ENCODE peak calls at places on chromosomes 6 and 20, in four cellular contexts. One of them, this sample, is unnamed.

GRCh38 chr6:129500958-129501381 is 209.0 kb downstream of the ARHGAP18 start:
- DNase-seq in psoas muscle: no peak
- DNase-seq in cardiac fibroblast: no peak
- DNase-seq in PC-3: peak; percentile 49
- DNase-seq in this sample: no peak

GRCh38 chr6:51559059-51559458 is 528.4 kb downstream of the PKHD1 start:
- DNase-seq in psoas muscle: no peak
- DNase-seq in cardiac fibroblast: no peak
- DNase-seq in PC-3: peak; percentile 69
- DNase-seq in this sample: no peak

GRCh38 chr6:145863396-145863795 is 48.8 kb upstream of the FBXO30 start:
- DNase-seq in psoas muscle: no peak
- DNase-seq in cardiac fibroblast: no peak
- DNase-seq in PC-3: no peak
- DNase-seq in this sample: no peak

GRCh38 chr20:38880952-38881735 is 45.1 kb upstream of the FAM83D start:
- DNase-seq in psoas muscle: no peak
- DNase-seq in cardiac fibroblast: no peak
- DNase-seq in PC-3: no peak
- DNase-seq in this sample: no peak

GRCh38 chr6:35216412-35216732 is 2.6 kb downstream of the SCUBE3 start:
- DNase-seq in psoas muscle: no peak
- DNase-seq in cardiac fibroblast: no peak
- DNase-seq in PC-3: no peak
- DNase-seq in this sample: no peak

GRCh38 chr6:116511424-116512131 is at the start of gene CALHM5:
- DNase-seq in psoas muscle: peak; percentile 34
- DNase-seq in cardiac fibroblast: peak; percentile 93
- DNase-seq in PC-3: peak; percentile 83
- DNase-seq in this sample: no peak

GRCh38 chr6:25012657-25013056 is 76.9 kb upstream of the RIPOR2 start:
- DNase-seq in psoas muscle: no peak
- DNase-seq in cardiac fibroblast: peak; percentile 86
- DNase-seq in PC-3: peak; percentile 69
- DNase-seq in this sample: no peak

GRCh38 chr6:19603716-19604115 is 233.5 kb upstream of the ID4 start:
- DNase-seq in psoas muscle: peak; percentile 18
- DNase-seq in cardiac fibroblast: peak; percentile 1
- DNase-seq in PC-3: no peak
- DNase-seq in this sample: no peak

GRCh38 chr6:154961141-154961540 is 34.0 kb upstream of the TIAM2 start:
- DNase-seq in psoas muscle: no peak
- DNase-seq in cardiac fibroblast: no peak
- DNase-seq in PC-3: no peak
- DNase-seq in this sample: no peak

GRCh38 chr6:131443514-131443913 is 129.5 kb upstream of the ARG1 start:
- DNase-seq in psoas muscle: no peak
- DNase-seq in cardiac fibroblast: no peak
- DNase-seq in PC-3: no peak
- DNase-seq in this sample: no peak

GRCh38 chr20:38961530-38962043 is 557 bp upstream of the DHX35 start:
- DNase-seq in psoas muscle: no peak
- DNase-seq in cardiac fibroblast: no peak
- DNase-seq in PC-3: no peak
- DNase-seq in this sample: no peak

GRCh38 chr20:34514897-34515483 is 1.2 kb upstream of the DYNLRB1 start:
- DNase-seq in psoas muscle: no peak
- DNase-seq in cardiac fibroblast: no peak
- DNase-seq in PC-3: no peak
- DNase-seq in this sample: no peak

GRCh38 chr6:134373282-134373922 is 55.5 kb upstream of the SGK1 start:
- DNase-seq in psoas muscle: no peak
- DNase-seq in cardiac fibroblast: peak; percentile 82
- DNase-seq in PC-3: peak; percentile 51
- DNase-seq in this sample: no peak

GRCh38 chr6:56742122-56742791 is 99.6 kb upstream of the DST start:
- DNase-seq in psoas muscle: no peak
- DNase-seq in cardiac fibroblast: no peak
- DNase-seq in PC-3: peak; percentile 75
- DNase-seq in this sample: no peak

GRCh38 chr6:82040405-82041221 is 206.9 kb downstream of the IBTK start:
- DNase-seq in psoas muscle: no peak
- DNase-seq in cardiac fibroblast: peak; percentile 76
- DNase-seq in PC-3: peak; percentile 68
- DNase-seq in this sample: no peak

GRCh38 chr6:142771162-142771561 is 173.8 kb downstream of the HIVEP2 start:
- DNase-seq in psoas muscle: no peak
- DNase-seq in cardiac fibroblast: no peak
- DNase-seq in PC-3: no peak
- DNase-seq in this sample: no peak

GRCh38 chr6:154805288-154805911 is 72.2 kb downstream of the SCAF8 start:
- DNase-seq in psoas muscle: no peak
- DNase-seq in cardiac fibroblast: peak; percentile 80
- DNase-seq in PC-3: peak; percentile 41
- DNase-seq in this sample: no peak

GRCh38 chr6:97059473-97059872 is 134.9 kb downstream of the KLHL32 start:
- DNase-seq in psoas muscle: no peak
- DNase-seq in cardiac fibroblast: peak; percentile 60
- DNase-seq in PC-3: peak; percentile 57
- DNase-seq in this sample: no peak

GRCh38 chr6:85449818-85450577 is at the start of gene NT5E:
- DNase-seq in psoas muscle: peak; percentile 80
- DNase-seq in cardiac fibroblast: peak; percentile 82
- DNase-seq in PC-3: peak; percentile 65
- DNase-seq in this sample: peak; percentile 71

GRCh38 chr20:53463101-53463972 is 130.3 kb downstream of the ZNF217 start:
- DNase-seq in psoas muscle: no peak
- DNase-seq in cardiac fibroblast: no peak
- DNase-seq in PC-3: no peak
- DNase-seq in this sample: no peak

GRCh38 chr20:62303327-62304226 is 780 bp downstream of the ADRM1 start:
- DNase-seq in psoas muscle: no peak
- DNase-seq in cardiac fibroblast: no peak
- DNase-seq in PC-3: peak; percentile 25
- DNase-seq in this sample: no peak

GRCh38 chr20:2576317-2576727 is 39.9 kb downstream of the TMC2 start:
- DNase-seq in psoas muscle: no peak
- DNase-seq in cardiac fibroblast: no peak
- DNase-seq in PC-3: no peak
- DNase-seq in this sample: no peak

GRCh38 chr20:58466309-58466708 is 48.9 kb downstream of the APCDD1L start:
- DNase-seq in psoas muscle: no peak
- DNase-seq in cardiac fibroblast: no peak
- DNase-seq in PC-3: no peak
- DNase-seq in this sample: no peak

GRCh38 chr20:9971746-9972145 is 63.0 kb upstream of the ANKEF1 start:
- DNase-seq in psoas muscle: no peak
- DNase-seq in cardiac fibroblast: no peak
- DNase-seq in PC-3: no peak
- DNase-seq in this sample: no peak

DNA sequence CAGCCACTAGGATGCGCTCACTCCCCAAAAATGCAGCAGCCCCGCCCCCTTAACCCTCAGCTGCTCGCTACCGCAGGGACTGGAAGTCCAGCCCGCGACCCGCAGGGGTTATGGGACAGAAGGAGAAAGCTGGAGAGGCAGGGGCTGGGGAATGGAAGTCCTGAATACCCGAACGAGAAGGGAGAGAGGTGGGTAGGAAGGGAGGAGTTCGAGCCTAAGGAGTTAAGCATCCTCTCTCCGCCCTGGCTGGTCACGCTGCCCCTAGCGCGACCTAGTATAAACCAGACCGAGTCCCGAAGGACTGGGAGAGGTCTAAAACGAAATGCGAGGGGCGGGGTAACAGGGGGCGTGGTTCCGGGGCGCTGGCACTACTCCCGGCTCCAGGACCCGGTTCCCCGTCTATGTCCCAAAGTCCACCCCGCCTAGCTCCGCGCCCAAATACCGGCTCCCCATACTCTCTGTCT is 448 bp upstream of the DDAH2 start:
- DNase-seq in psoas muscle: peak; percentile 89
- DNase-seq in cardiac fibroblast: peak; percentile 92
- DNase-seq in PC-3: peak; percentile 82
- DNase-seq in this sample: peak; percentile 88
- TF ChIP-seq CTCF in psoas muscle: no peak
- TF ChIP-seq CTCF in cardiac fibroblast: no peak
- TF ChIP-seq CTCF in PC-3: peak; percentile 88
- TF ChIP-seq CTCF in this sample: peak; percentile 78

GRCh38 chr20:60271597-60271996 is 313.4 kb downstream of the CDH26 start:
- DNase-seq in psoas muscle: no peak
- DNase-seq in cardiac fibroblast: no peak
- DNase-seq in PC-3: peak; percentile 11
- DNase-seq in this sample: no peak
- TF ChIP-seq CTCF in psoas muscle: peak; percentile 22
- TF ChIP-seq CTCF in cardiac fibroblast: peak; percentile 34
- TF ChIP-seq CTCF in PC-3: no peak
- TF ChIP-seq CTCF in this sample: peak; percentile 65

GRCh38 chr6:38578075-38578474 is 61.7 kb downstream of the BTBD9 start:
- DNase-seq in psoas muscle: no peak
- DNase-seq in cardiac fibroblast: no peak
- DNase-seq in PC-3: no peak
- DNase-seq in this sample: no peak
- TF ChIP-seq CTCF in psoas muscle: no peak
- TF ChIP-seq CTCF in cardiac fibroblast: no peak
- TF ChIP-seq CTCF in PC-3: no peak
- TF ChIP-seq CTCF in this sample: no peak

GRCh38 chr6:138289739-138290138 is 71.4 kb upstream of the PBOV1 start:
- DNase-seq in psoas muscle: no peak
- DNase-seq in cardiac fibroblast: no peak
- DNase-seq in PC-3: peak; percentile 9
- DNase-seq in this sample: no peak

GRCh38 chr6:138287144-138287955 is 69.1 kb upstream of the PBOV1 start:
- DNase-seq in psoas muscle: no peak
- DNase-seq in cardiac fibroblast: peak; percentile 16
- DNase-seq in PC-3: peak; percentile 63
- DNase-seq in this sample: no peak

GRCh38 chr6:138286698-138287097 is 68.4 kb upstream of the PBOV1 start:
- DNase-seq in psoas muscle: no peak
- DNase-seq in cardiac fibroblast: no peak
- DNase-seq in PC-3: no peak
- DNase-seq in this sample: no peak

GRCh38 chr6:138290563-138290962 is 72.3 kb upstream of the PBOV1 start:
- DNase-seq in psoas muscle: no peak
- DNase-seq in cardiac fibroblast: no peak
- DNase-seq in PC-3: no peak
- DNase-seq in this sample: no peak

GRCh38 chr6:138285800-138286199 is 67.5 kb upstream of the PBOV1 start:
- DNase-seq in psoas muscle: no peak
- DNase-seq in cardiac fibroblast: no peak
- DNase-seq in PC-3: no peak
- DNase-seq in this sample: no peak
- TF ChIP-seq CTCF in psoas muscle: no peak
- TF ChIP-seq CTCF in cardiac fibroblast: no peak
- TF ChIP-seq CTCF in PC-3: peak; percentile 27
- TF ChIP-seq CTCF in this sample: no peak

DNA sequence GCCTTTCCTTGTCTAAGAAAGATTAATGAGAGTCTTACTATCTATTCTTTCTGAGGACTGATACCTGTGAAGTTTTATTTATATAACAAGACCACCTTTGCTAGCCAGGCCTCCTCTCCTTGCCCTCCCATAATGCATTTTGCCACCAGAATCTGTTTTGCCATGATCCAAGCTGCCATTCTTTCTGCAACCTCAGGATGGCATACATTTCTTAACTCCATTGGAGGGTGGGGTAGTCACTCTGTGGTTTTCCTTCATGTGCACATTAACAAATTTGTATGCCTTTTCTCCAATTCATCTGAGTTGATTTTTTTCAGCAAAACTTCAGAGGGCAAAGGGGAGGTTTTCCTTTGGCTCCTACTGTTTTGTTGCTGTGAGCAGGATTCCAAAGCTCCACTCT is 26.4 kb upstream of the ENPP4 start:
- DNase-seq in psoas muscle: no peak
- DNase-seq in cardiac fibroblast: peak; percentile 3
- DNase-seq in PC-3: peak; percentile 16
- DNase-seq in this sample: no peak
- TF ChIP-seq CTCF in psoas muscle: peak; percentile 24
- TF ChIP-seq CTCF in cardiac fibroblast: no peak
- TF ChIP-seq CTCF in PC-3: peak; percentile 14
- TF ChIP-seq CTCF in this sample: no peak